ENCODE peak calls at places on chromosomes 2 and 18, in six cellular contexts. T, R, P, I, E and U are unnamed samples.

GRCh38 chr2:54594048-54594447 is 129.4 kb upstream of the EML6 start:
- DNase-seq in P (no peak), T (no peak), R (no peak), I (no peak), E (no peak), U (no peak)

GRCh38 chr18:47969851-47970250 is 39.4 kb upstream of the SMAD2 start:
- DNase-seq in I (no peak), P (no peak), E (no peak), R (peak), T (no peak), U (no peak)

GRCh38 chr2:84849271-84849952 is 31.5 kb downstream of the TRABD2A start:
- DNase-seq in R (no peak), P (no peak), T (no peak), E (no peak), I (no peak), U (no peak)

GRCh38 chr18:71529708-71530303 is 1014.3 kb downstream of the CBLN2 start:
- DNase-seq in T (no peak), I (no peak), E (no peak), R (no peak), P (no peak), U (no peak)

GRCh38 chr2:139196754-139197153 is 416.6 kb upstream of the NXPH2 start:
- DNase-seq in I (no peak), T (no peak), R (no peak), E (no peak), P (no peak), U (no peak)

GRCh38 chr2:240873805-240874714 is 5.4 kb downstream of the AGXT start:
- DNase-seq in P (peak), I (no peak), R (no peak), E (peak), T (no peak), U (no peak)

GRCh38 chr18:10400534-10400933 is 53.9 kb upstream of the APCDD1 start:
- DNase-seq in P (no peak), R (no peak), E (no peak), I (no peak), T (no peak), U (no peak)

GRCh38 chr2:183149489-183149888 is 25.2 kb downstream of the NUP35 start:
- DNase-seq in E (peak), R (no peak), I (no peak), T (no peak), P (no peak), U (no peak)

GRCh38 chr18:31977270-31977872 is 34.4 kb upstream of the TRAPPC8 start:
- DNase-seq in I (peak), P (peak), E (peak), R (peak), T (no peak), U (peak)

GRCh38 chr18:58128286-58129018 is 84.4 kb downstream of the NEDD4L start:
- DNase-seq in E (no peak), I (no peak), T (no peak), R (no peak), P (peak), U (no peak)

GRCh38 chr2:10285191-10285577 is 17.5 kb upstream of the HPCAL1 start:
- DNase-seq in T (no peak), I (no peak), R (no peak), E (no peak), P (no peak), U (no peak)

GRCh38 chr2:194253528-194254259 is 1403.3 kb upstream of the SLC39A10 start:
- DNase-seq in I (no peak), T (no peak), P (no peak), E (no peak), R (no peak), U (no peak)

DNA sequence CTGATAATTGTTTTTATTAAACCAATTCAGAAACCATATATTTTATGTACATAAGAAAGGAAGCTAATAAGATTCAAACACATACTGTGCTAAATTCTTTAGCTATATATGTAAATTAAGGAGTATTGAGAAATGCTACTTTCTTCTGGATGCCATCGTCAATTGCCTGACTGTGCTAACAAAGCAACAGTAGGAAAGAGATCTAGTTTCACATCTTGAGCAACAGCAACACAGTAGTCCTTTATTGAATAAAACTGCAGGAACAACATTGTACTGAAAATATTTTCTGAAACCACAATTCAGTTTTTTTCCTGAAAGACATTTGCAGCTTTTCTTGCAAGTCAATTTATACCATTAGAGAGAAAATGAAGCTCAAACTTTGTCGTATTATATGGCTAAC is 1404.9 kb upstream of the SLC39A10 start:
- DNase-seq in T (no peak), R (no peak), E (no peak), P (no peak), I (no peak), U (no peak)
- TF ChIP-seq CHD2 in T (no peak), R (no peak), E (no peak), P (no peak), I (no peak), U (no peak)

GRCh38 chr2:179613701-179614100 is 247.7 kb downstream of the ZNF385B start:
- DNase-seq in R (no peak), E (no peak), P (no peak), T (no peak), I (no peak), U (no peak)
- TF ChIP-seq CHD2 in R (no peak), E (no peak), P (no peak), T (no peak), I (no peak), U (no peak)

GRCh38 chr2:222305510-222306392 is 7.0 kb upstream of the PAX3 start:
- DNase-seq in T (no peak), P (no peak), R (no peak), E (peak), I (no peak), U (no peak)
- TF ChIP-seq CHD2 in T (no peak), P (no peak), R (no peak), E (no peak), I (no peak), U (no peak)

DNA sequence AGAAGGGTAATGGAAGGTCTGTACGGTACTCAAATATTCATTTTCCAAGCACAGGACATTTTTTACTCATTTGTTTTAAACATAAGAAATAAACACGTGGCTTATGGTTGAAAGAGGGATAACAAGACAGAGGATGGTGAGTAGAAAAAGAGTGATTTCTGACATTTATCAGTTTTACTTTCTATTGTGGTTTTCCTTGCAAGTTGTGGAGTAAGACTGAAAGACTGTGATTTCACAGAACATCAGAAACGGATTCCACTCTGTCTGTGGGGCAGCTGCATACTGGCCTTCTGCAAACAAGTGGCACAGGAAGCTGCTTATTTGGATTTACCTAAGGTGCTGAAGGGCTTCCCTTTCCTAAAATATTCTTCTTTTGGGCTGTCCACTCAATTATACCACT is 122.2 kb upstream of the ITGB6 start:
- DNase-seq in I (no peak), E (no peak), T (no peak), P (no peak), R (no peak), U (no peak)
- TF ChIP-seq CHD2 in I (no peak), E (no peak), T (no peak), P (no peak), R (no peak), U (no peak)

GRCh38 chr18:52339891-52340371 is at the start of gene DCC:
- DNase-seq in E (peak), P (peak), R (peak), T (no peak), I (no peak), U (peak)
- TF ChIP-seq CHD2 in E (no peak), P (no peak), R (no peak), T (no peak), I (no peak), U (no peak)

GRCh38 chr2:142649581-142649980 is 227.9 kb upstream of the KYNU start:
- DNase-seq in T (no peak), R (no peak), E (no peak), I (no peak), P (peak), U (no peak)
- TF ChIP-seq CHD2 in T (no peak), R (no peak), E (no peak), I (no peak), P (no peak), U (no peak)

DNA sequence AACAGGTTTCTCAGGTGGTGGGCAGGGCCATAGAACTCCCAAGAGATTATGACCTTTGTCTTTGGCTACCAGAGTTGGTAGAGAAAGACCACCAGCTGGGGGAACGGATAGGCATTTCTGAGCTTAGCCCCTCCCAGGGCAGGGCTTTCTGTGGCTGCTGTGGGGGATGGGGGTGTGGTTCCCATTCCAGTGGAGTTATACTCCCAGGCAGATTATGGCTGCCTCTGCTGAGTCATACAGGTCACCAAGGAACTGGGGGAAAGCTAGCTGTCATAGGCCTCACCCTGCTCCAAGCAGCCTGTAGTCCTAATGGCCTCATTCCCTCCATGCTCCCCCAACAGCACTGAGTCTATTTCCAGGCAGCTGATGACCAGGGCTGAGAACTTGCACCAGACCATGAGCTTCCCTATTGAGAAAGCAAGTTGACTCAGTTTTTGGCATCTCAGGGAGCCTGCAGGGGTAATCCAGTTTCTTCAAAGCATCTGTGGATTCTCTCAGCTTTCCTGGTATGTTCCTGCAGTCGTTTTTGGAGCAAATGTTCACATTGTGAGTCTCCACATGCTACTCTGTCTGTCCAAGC is 87.1 kb downstream of the GPR39 start:
- DNase-seq in P (no peak), E (no peak), I (no peak), R (peak), T (no peak), U (no peak)
- TF ChIP-seq CHD2 in P (no peak), E (no peak), I (no peak), R (no peak), T (no peak), U (no peak)

DNA sequence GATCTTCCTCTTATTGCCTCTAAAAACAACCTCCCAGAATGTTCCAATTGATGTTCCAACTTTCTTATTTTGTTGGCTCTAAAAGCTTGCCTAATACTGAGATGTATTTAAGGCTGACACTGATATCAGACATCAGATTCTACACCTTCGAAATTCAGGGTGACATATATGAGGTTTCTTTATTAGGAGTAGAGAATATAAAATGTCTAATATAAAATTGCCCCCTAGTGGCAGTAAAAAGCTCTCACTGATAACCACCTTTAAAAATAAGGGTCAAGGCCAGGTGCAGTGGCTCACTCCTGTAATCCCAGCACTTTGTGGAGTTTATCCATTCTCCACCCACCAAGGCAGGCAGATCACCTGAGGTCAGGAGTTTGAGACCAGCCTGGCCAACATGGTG is 789.7 kb upstream of the SLC39A10 start:
- DNase-seq in T (no peak), E (peak), I (no peak), R (peak), P (no peak), U (peak)
- TF ChIP-seq CHD2 in T (no peak), E (no peak), I (no peak), R (no peak), P (no peak), U (no peak)